ENCODE peak calls at places on chromosomes 6 and 20, in six cellular contexts. I is Daoy; K is activated CD4-positive, alpha-beta T cell treated with anti-CD3 and anti-CD28 coated beads for 48 hours; L is neuronal stem cell; W is RCC 7860; Y is memory B cell. Z is an unnamed sample.

GRCh38 chr6:152248987-152249386 is 388.2 kb downstream of the SYNE1 start:
- DNase-seq in I (no peak), K (no peak), L (no peak), W (no peak), Y (no peak), Z (no peak)

GRCh38 chr6:146200136-146200708 is 171.4 kb downstream of the GRM1 start:
- DNase-seq in I (no peak), K (no peak), L (no peak), W (no peak), Y (no peak), Z (no peak)

GRCh38 chr6:52877168-52877567 is 32.3 kb downstream of the GSTA3 start:
- DNase-seq in I (peak), K (no peak), L (no peak), W (peak), Y (no peak), Z (no peak)

GRCh38 chr6:144248470-144249301 is 36.4 kb upstream of the UTRN start:
- DNase-seq in I (peak), K (peak), L (no peak), W (no peak), Y (no peak), Z (no peak)

GRCh38 chr6:6758915-6759654 is 170.6 kb downstream of the LY86 start:
- DNase-seq in I (peak), K (peak), L (peak), W (no peak), Y (peak), Z (no peak)

GRCh38 chr20:37729909-37730308 is 36.1 kb downstream of the CTNNBL1 start:
- DNase-seq in I (no peak), K (no peak), L (no peak), W (no peak), Y (no peak), Z (no peak)

GRCh38 chr6:29593199-29593598 is 8.3 kb downstream of the OR2H2 start:
- DNase-seq in I (no peak), K (no peak), L (no peak), W (no peak), Y (no peak), Z (no peak)

GRCh38 chr20:53122853-53123252 is 150.7 kb downstream of the TSHZ2 start:
- DNase-seq in I (no peak), K (no peak), L (no peak), W (no peak), Y (no peak), Z (no peak)

GRCh38 chr6:169839029-169839481 is 87.6 kb downstream of the ERMARD start:
- DNase-seq in I (no peak), K (no peak), L (no peak), W (no peak), Y (no peak), Z (no peak)

GRCh38 chr6:70112686-70113570 is 190.0 kb downstream of the COL9A1 start:
- DNase-seq in I (no peak), K (no peak), L (no peak), W (no peak), Y (no peak), Z (no peak)

GRCh38 chr20:37542281-37542680 is 14.6 kb upstream of the BLCAP start:
- DNase-seq in I (peak), K (no peak), L (no peak), W (peak), Y (no peak), Z (no peak)

GRCh38 chr6:46072866-46073265 is 56.9 kb upstream of the ENPP4 start:
- DNase-seq in I (no peak), K (no peak), L (no peak), W (no peak), Y (no peak), Z (no peak)

GRCh38 chr20:62838511-62838910 is 21.7 kb downstream of the COL9A3 start:
- DNase-seq in I (no peak), K (no peak), L (no peak), W (no peak), Y (peak), Z (no peak)

GRCh38 chr6:40965046-40965445 is 74.0 kb downstream of the UNC5CL start:
- DNase-seq in I (peak), K (no peak), L (no peak), W (no peak), Y (no peak), Z (no peak)